ENCODE peak calls at places on chromosomes 13 and 19, in six cellular contexts. One of them, this sample, is unnamed.

GRCh38 chr13:24224232-24224680 is 63.7 kb downstream of the SPATA13 start:
- DNase-seq in H1: no peak
- DNase-seq in K562: no peak
- DNase-seq in GM12891: peak
- DNase-seq in GM12878: no peak
- DNase-seq in HepG2: no peak
- DNase-seq in this sample: peak

GRCh38 chr13:96091164-96091931 is 1.4 kb downstream of the HS6ST3 start:
- DNase-seq in H1: peak
- DNase-seq in K562: no peak
- DNase-seq in GM12891: no peak
- DNase-seq in GM12878: no peak
- DNase-seq in HepG2: no peak
- DNase-seq in this sample: no peak

GRCh38 chr13:95536629-95537241 is 15.8 kb upstream of the CLDN10 start:
- DNase-seq in H1: no peak
- DNase-seq in K562: no peak
- DNase-seq in GM12891: no peak
- DNase-seq in GM12878: no peak
- DNase-seq in HepG2: no peak
- DNase-seq in this sample: no peak

GRCh38 chr19:40392894-40393517 is 3.0 kb upstream of the HIPK4 start:
- DNase-seq in H1: no peak
- DNase-seq in K562: no peak
- DNase-seq in GM12891: no peak
- DNase-seq in GM12878: no peak
- DNase-seq in HepG2: peak
- DNase-seq in this sample: no peak

GRCh38 chr13:114105351-114106225 is 26.8 kb downstream of the RASA3 start:
- DNase-seq in H1: no peak
- DNase-seq in K562: no peak
- DNase-seq in GM12891: no peak
- DNase-seq in GM12878: no peak
- DNase-seq in HepG2: no peak
- DNase-seq in this sample: no peak

GRCh38 chr13:108859202-108860012 is 230.0 kb downstream of the MYO16 start:
- DNase-seq in H1: no peak
- DNase-seq in K562: no peak
- DNase-seq in GM12891: no peak
- DNase-seq in GM12878: no peak
- DNase-seq in HepG2: no peak
- DNase-seq in this sample: no peak

GRCh38 chr13:53264751-53265150 is 236.1 kb downstream of the OLFM4 start:
- DNase-seq in H1: no peak
- DNase-seq in K562: no peak
- DNase-seq in GM12891: no peak
- DNase-seq in GM12878: no peak
- DNase-seq in HepG2: no peak
- DNase-seq in this sample: no peak

GRCh38 chr19:45076029-45076850 is at the start of gene ZNF296:
- DNase-seq in H1: peak
- DNase-seq in K562: peak
- DNase-seq in GM12891: peak
- DNase-seq in GM12878: no peak
- DNase-seq in HepG2: peak
- DNase-seq in this sample: peak

GRCh38 chr13:30745917-30746686 is 10.8 kb downstream of the ALOX5AP start:
- DNase-seq in H1: no peak
- DNase-seq in K562: no peak
- DNase-seq in GM12891: no peak
- DNase-seq in GM12878: no peak
- DNase-seq in HepG2: peak
- DNase-seq in this sample: no peak

GRCh38 chr19:51354742-51355148 is 11.4 kb downstream of the ETFB start:
- DNase-seq in H1: peak
- DNase-seq in K562: no peak
- DNase-seq in GM12891: no peak
- DNase-seq in GM12878: no peak
- DNase-seq in HepG2: peak
- DNase-seq in this sample: no peak

GRCh38 chr19:39070888-39071287 is 13.3 kb upstream of the ACP7 start:
- DNase-seq in H1: no peak
- DNase-seq in K562: no peak
- DNase-seq in GM12891: no peak
- DNase-seq in GM12878: no peak
- DNase-seq in HepG2: no peak
- DNase-seq in this sample: no peak

GRCh38 chr13:46278474-46278873 is 66.7 kb downstream of the LRRC63 start:
- DNase-seq in H1: no peak
- DNase-seq in K562: peak
- DNase-seq in GM12891: no peak
- DNase-seq in GM12878: no peak
- DNase-seq in HepG2: no peak
- DNase-seq in this sample: no peak

GRCh38 chr19:8396563-8397203 is 6.5 kb downstream of the RAB11B start:
- DNase-seq in H1: peak
- DNase-seq in K562: peak
- DNase-seq in GM12891: peak
- DNase-seq in GM12878: peak
- DNase-seq in HepG2: peak
- DNase-seq in this sample: peak

GRCh38 chr13:97226788-97227627 is 4.9 kb downstream of the MBNL2 start:
- DNase-seq in H1: no peak
- DNase-seq in K562: peak
- DNase-seq in GM12891: peak
- DNase-seq in GM12878: no peak
- DNase-seq in HepG2: no peak
- DNase-seq in this sample: no peak

GRCh38 chr19:1592023-1592754 is 476 bp downstream of the MBD3 start:
- DNase-seq in H1: peak
- DNase-seq in K562: peak
- DNase-seq in GM12891: peak
- DNase-seq in GM12878: peak
- DNase-seq in HepG2: peak
- DNase-seq in this sample: peak

GRCh38 chr13:44516771-44517170 is 59.4 kb downstream of the TSC22D1 start:
- DNase-seq in H1: no peak
- DNase-seq in K562: no peak
- DNase-seq in GM12891: no peak
- DNase-seq in GM12878: no peak
- DNase-seq in HepG2: no peak
- DNase-seq in this sample: no peak

GRCh38 chr13:110641055-110642015 is 26.0 kb downstream of the NAXD start:
- DNase-seq in H1: no peak
- DNase-seq in K562: no peak
- DNase-seq in GM12891: no peak
- DNase-seq in GM12878: no peak
- DNase-seq in HepG2: no peak
- DNase-seq in this sample: no peak

GRCh38 chr19:31408460-31409124 is 59.4 kb upstream of the TSHZ3 start:
- DNase-seq in H1: no peak
- DNase-seq in K562: no peak
- DNase-seq in GM12891: no peak
- DNase-seq in GM12878: no peak
- DNase-seq in HepG2: no peak
- DNase-seq in this sample: no peak

GRCh38 chr13:110137677-110138008 is 169.3 kb downstream of the COL4A1 start:
- DNase-seq in H1: no peak
- DNase-seq in K562: peak
- DNase-seq in GM12891: peak
- DNase-seq in GM12878: no peak
- DNase-seq in HepG2: peak
- DNase-seq in this sample: peak

GRCh38 chr13:113445791-113446487 is 7.3 kb downstream of the ADPRHL1 start:
- DNase-seq in H1: no peak
- DNase-seq in K562: no peak
- DNase-seq in GM12891: no peak
- DNase-seq in GM12878: no peak
- DNase-seq in HepG2: no peak
- DNase-seq in this sample: no peak

DNA sequence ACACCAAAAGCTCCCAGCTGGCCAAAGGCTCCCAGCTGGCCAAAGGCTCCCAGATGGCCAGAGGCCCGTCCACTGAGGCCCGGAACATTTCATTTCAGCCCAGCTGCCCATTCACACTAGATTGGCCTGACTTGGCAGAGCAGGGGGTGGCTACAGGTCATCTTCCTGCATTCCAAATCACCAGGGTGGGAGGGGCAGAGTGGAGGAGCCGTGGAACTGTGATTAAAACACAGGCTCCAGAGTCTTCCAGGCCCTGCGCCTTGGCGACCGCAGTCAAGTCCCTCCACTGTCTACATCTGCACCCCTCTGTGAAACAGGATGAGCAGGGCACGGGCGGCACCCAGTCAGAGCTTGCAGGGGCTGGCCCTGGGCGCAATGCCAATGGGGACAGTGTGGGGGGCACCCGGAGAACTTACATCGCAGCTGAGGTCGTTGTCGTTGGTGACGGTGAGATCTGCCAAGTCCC is 10.2 kb upstream of the PRKD2 start:
- DNase-seq in H1: no peak
- DNase-seq in K562: no peak
- DNase-seq in GM12891: no peak
- DNase-seq in GM12878: no peak
- DNase-seq in HepG2: no peak
- DNase-seq in this sample: no peak
- TF ChIP-seq POLR2AphosphoS5 in H1: no peak
- TF ChIP-seq POLR2AphosphoS5 in K562: no peak
- TF ChIP-seq POLR2AphosphoS5 in GM12891: no peak
- TF ChIP-seq POLR2AphosphoS5 in GM12878: no peak
- TF ChIP-seq POLR2AphosphoS5 in HepG2: no peak
- TF ChIP-seq POLR2AphosphoS5 in this sample: no peak

DNA sequence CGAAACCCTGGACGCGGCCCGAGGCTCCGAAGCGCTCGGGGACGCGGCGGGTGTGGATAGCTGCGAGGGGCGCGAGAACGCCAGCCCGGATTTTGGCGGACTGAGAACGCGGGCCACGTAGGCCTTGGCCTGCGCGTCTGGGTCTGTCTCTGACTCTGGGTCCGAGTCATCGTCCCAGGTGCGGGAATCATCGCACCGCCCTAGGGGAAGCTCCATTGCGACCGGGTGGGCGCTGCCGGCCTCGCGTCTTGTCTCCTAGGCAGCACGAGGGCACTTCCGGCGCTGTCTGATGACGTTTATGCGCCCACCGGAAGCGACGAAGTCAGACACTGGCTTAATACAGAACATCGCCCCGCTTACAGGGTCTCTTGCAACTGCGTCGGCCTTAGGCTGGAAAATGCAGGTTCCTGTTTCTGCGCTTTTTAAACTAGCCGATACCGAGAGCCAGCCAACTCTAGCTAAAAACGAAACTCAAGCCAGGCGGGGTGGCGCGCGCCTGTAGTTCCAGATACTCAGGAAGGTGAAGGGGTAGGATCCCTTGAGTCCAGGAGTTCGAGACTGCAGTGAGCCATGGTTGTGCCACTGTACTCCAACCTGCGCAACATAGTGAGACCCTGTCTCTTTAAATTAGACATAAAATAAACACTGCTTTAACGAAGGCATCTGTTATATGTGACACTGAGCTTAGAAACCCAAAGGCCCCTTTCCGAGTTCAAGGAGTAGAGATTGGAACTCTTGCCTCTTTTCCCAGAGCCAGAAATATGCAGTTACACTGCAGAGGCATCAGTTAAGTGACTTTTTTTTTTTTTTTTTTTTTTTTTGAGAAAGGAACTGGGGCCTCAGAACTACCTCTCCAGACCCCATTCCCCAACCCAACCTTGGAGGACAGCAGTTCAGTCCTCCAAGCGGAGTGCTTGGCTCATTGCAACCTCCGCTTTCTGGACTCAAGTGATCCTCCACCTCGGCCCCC is at the start of gene FBXW9:
- DNase-seq in H1: peak
- DNase-seq in K562: peak
- DNase-seq in GM12891: peak
- DNase-seq in GM12878: peak
- DNase-seq in HepG2: peak
- DNase-seq in this sample: peak
- TF ChIP-seq POLR2A in H1: peak
- TF ChIP-seq POLR2A in K562: peak
- TF ChIP-seq POLR2A in GM12891: peak
- TF ChIP-seq POLR2A in GM12878: peak
- TF ChIP-seq POLR2A in HepG2: peak
- TF ChIP-seq POLR2A in this sample: peak

DNA sequence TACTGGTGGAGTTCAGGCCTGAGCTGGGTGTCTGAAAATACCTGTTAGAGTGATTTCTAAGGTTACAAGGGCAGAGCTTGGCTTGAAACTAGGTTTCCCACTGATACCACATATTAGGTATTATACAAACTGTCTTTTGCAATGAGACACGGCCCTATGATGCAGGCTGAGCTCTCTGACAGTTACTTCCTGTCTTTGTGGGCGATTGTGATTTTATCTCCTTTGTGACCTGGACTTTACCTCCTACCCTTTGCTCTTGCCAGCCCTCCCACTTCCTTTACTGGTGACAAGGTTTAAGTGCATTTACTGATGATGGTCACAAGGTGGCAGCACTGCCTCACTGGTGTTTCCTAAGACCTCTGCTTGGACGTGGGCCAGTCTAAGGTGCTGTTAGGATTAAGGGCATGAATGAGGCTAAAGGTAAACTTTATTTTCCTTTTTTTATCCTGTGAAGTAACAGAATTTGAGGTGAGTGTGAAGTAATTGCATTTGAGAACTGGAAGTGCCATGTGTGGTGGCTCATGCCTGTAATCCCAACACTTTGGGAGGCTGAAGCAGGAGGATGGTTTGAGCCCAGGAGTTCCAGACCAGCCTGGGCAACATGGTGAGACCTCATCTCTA is 7.7 kb upstream of the CXCL17 start:
- DNase-seq in H1: peak
- DNase-seq in K562: peak
- DNase-seq in GM12891: peak
- DNase-seq in GM12878: peak
- DNase-seq in HepG2: peak
- DNase-seq in this sample: peak
- TF ChIP-seq TAF1 in H1: no peak
- TF ChIP-seq TAF1 in K562: no peak
- TF ChIP-seq TAF1 in GM12891: no peak
- TF ChIP-seq TAF1 in GM12878: no peak
- TF ChIP-seq TAF1 in HepG2: no peak
- TF ChIP-seq TAF1 in this sample: no peak

DNA sequence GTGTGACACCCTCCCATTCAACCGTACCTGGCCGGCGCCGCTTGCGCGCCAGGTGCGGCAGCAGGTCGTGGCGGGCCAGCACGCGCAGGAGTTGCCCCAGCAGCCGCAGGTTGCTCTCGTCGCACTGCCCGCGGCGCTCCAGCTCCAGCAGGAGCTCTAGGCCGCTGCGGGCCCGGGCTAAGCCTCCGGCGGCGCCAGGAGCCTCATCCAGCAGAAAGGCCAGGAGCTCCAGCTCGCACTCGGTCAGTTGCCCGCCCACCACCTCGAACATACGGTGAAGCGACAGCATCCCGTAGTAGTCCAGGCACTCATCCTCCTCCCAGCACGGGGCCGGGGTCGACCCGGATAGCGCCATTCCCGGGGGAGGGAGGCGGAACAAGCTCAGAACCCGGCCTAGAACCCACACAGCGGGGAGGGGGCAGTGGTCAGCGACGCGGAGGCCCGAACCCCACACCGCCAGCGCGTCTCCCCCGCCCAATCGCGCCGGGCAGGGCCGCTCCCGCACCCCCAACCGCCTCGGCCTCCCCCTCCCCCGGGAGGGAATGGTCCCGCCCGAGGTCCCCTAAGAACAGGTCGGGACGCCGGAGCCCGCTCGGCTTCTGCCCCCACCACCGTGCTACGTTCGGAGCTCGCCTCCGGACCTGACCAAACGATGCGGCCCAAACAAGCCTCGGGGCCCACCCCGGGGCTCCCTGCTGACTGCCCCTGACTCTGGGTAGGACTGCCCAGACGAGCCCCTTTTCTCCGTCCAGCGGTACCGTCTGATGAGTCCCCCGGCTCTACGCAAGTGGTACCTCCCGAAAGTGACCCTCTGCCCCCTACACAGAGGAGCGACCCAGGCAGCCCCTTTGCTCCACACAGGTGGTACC is 590 bp downstream of the DEDD2 start:
- DNase-seq in H1: peak
- DNase-seq in K562: peak
- DNase-seq in GM12891: peak
- DNase-seq in GM12878: no peak
- DNase-seq in HepG2: peak
- DNase-seq in this sample: no peak
- TF ChIP-seq POLR2AphosphoS5 in H1: peak
- TF ChIP-seq POLR2AphosphoS5 in K562: no peak
- TF ChIP-seq POLR2AphosphoS5 in GM12891: no peak
- TF ChIP-seq POLR2AphosphoS5 in GM12878: no peak
- TF ChIP-seq POLR2AphosphoS5 in HepG2: no peak
- TF ChIP-seq POLR2AphosphoS5 in this sample: no peak